ENCODE peak calls at places on chromosomes 7 and 10, in eight cellular contexts. One of them, this sample, is unnamed.

GRCh38 chr10:87771871-87772500 is 46.0 kb downstream of the ATAD1 start:
- DNase-seq in effector CD8-positive, alpha-beta T cell: no peak
- DNase-seq in Calu3: no peak
- DNase-seq in amygdala: no peak
- DNase-seq in mucosa of descending colon: no peak
- DNase-seq in AG09319: no peak
- DNase-seq in SJSA1: peak
- DNase-seq in A549: peak
- DNase-seq in this sample: no peak

GRCh38 chr10:125159932-125160855 is at the start of gene CTBP2:
- DNase-seq in amygdala: no peak
- DNase-seq in AG09319: no peak
- DNase-seq in Calu3: peak
- DNase-seq in effector CD8-positive, alpha-beta T cell: no peak
- DNase-seq in A549: peak
- DNase-seq in mucosa of descending colon: peak
- DNase-seq in SJSA1: peak
- DNase-seq in this sample: peak

GRCh38 chr10:108911814-108912541 is 1011.3 kb downstream of the XPNPEP1 start:
- DNase-seq in AG09319: no peak
- DNase-seq in SJSA1: peak
- DNase-seq in A549: peak
- DNase-seq in amygdala: peak
- DNase-seq in effector CD8-positive, alpha-beta T cell: no peak
- DNase-seq in Calu3: no peak
- DNase-seq in mucosa of descending colon: peak
- DNase-seq in this sample: peak

GRCh38 chr7:151233111-151233701 is 923 bp downstream of the CHPF2 start:
- DNase-seq in mucosa of descending colon: no peak
- DNase-seq in effector CD8-positive, alpha-beta T cell: peak
- DNase-seq in amygdala: peak
- DNase-seq in SJSA1: peak
- DNase-seq in Calu3: peak
- DNase-seq in AG09319: peak
- DNase-seq in A549: peak
- DNase-seq in this sample: no peak

GRCh38 chr10:52779541-52780390 is 7.2 kb upstream of the MBL2 start:
- DNase-seq in amygdala: peak
- DNase-seq in SJSA1: peak
- DNase-seq in A549: peak
- DNase-seq in mucosa of descending colon: peak
- DNase-seq in Calu3: peak
- DNase-seq in effector CD8-positive, alpha-beta T cell: peak
- DNase-seq in AG09319: peak
- DNase-seq in this sample: peak

GRCh38 chr7:129163875-129164544 is 19.5 kb downstream of the TSPAN33 start:
- DNase-seq in A549: peak
- DNase-seq in AG09319: peak
- DNase-seq in Calu3: no peak
- DNase-seq in SJSA1: peak
- DNase-seq in amygdala: no peak
- DNase-seq in mucosa of descending colon: no peak
- DNase-seq in effector CD8-positive, alpha-beta T cell: no peak
- DNase-seq in this sample: no peak

GRCh38 chr10:127845756-127846155 is 47.0 kb downstream of the CLRN3 start:
- DNase-seq in mucosa of descending colon: no peak
- DNase-seq in AG09319: no peak
- DNase-seq in SJSA1: no peak
- DNase-seq in A549: no peak
- DNase-seq in Calu3: no peak
- DNase-seq in amygdala: no peak
- DNase-seq in effector CD8-positive, alpha-beta T cell: no peak
- DNase-seq in this sample: no peak

GRCh38 chr10:130757271-130757670 is 554.2 kb downstream of the TCERG1L start:
- DNase-seq in A549: no peak
- DNase-seq in AG09319: no peak
- DNase-seq in Calu3: no peak
- DNase-seq in amygdala: no peak
- DNase-seq in mucosa of descending colon: peak
- DNase-seq in SJSA1: no peak
- DNase-seq in effector CD8-positive, alpha-beta T cell: no peak
- DNase-seq in this sample: no peak

GRCh38 chr7:36575832-36576231 is 148.5 kb downstream of the AOAH start:
- DNase-seq in Calu3: no peak
- DNase-seq in A549: no peak
- DNase-seq in effector CD8-positive, alpha-beta T cell: no peak
- DNase-seq in mucosa of descending colon: no peak
- DNase-seq in amygdala: no peak
- DNase-seq in SJSA1: no peak
- DNase-seq in AG09319: no peak
- DNase-seq in this sample: no peak

GRCh38 chr10:33376976-33377657 is 42.6 kb upstream of the NRP1 start:
- DNase-seq in AG09319: no peak
- DNase-seq in effector CD8-positive, alpha-beta T cell: no peak
- DNase-seq in mucosa of descending colon: no peak
- DNase-seq in Calu3: no peak
- DNase-seq in A549: no peak
- DNase-seq in amygdala: no peak
- DNase-seq in SJSA1: peak
- DNase-seq in this sample: no peak

GRCh38 chr10:75117996-75118395 is 6.5 kb downstream of the SAMD8 start:
- DNase-seq in AG09319: no peak
- DNase-seq in mucosa of descending colon: no peak
- DNase-seq in A549: no peak
- DNase-seq in Calu3: no peak
- DNase-seq in amygdala: no peak
- DNase-seq in effector CD8-positive, alpha-beta T cell: no peak
- DNase-seq in SJSA1: no peak
- DNase-seq in this sample: no peak

GRCh38 chr7:155208681-155209477 is 88.8 kb upstream of the INSIG1 start:
- DNase-seq in mucosa of descending colon: no peak
- DNase-seq in effector CD8-positive, alpha-beta T cell: no peak
- DNase-seq in Calu3: peak
- DNase-seq in SJSA1: peak
- DNase-seq in A549: peak
- DNase-seq in amygdala: no peak
- DNase-seq in AG09319: no peak
- DNase-seq in this sample: no peak

GRCh38 chr10:63346015-63346441 is 119.7 kb downstream of the JMJD1C start:
- DNase-seq in A549: no peak
- DNase-seq in amygdala: no peak
- DNase-seq in Calu3: no peak
- DNase-seq in effector CD8-positive, alpha-beta T cell: no peak
- DNase-seq in SJSA1: peak
- DNase-seq in AG09319: no peak
- DNase-seq in mucosa of descending colon: no peak
- DNase-seq in this sample: no peak

GRCh38 chr10:30413996-30414576 is 19.9 kb upstream of the MAP3K8 start:
- DNase-seq in AG09319: no peak
- DNase-seq in Calu3: peak
- DNase-seq in A549: peak
- DNase-seq in SJSA1: peak
- DNase-seq in amygdala: no peak
- DNase-seq in effector CD8-positive, alpha-beta T cell: no peak
- DNase-seq in mucosa of descending colon: no peak
- DNase-seq in this sample: no peak

GRCh38 chr7:127782550-127783266 is 130.7 kb downstream of the SND1 start:
- DNase-seq in Calu3: no peak
- DNase-seq in mucosa of descending colon: no peak
- DNase-seq in effector CD8-positive, alpha-beta T cell: no peak
- DNase-seq in AG09319: no peak
- DNase-seq in A549: no peak
- DNase-seq in SJSA1: no peak
- DNase-seq in amygdala: no peak
- DNase-seq in this sample: no peak

This sample was measured in lower lobe of right lung.